ENCODE peak calls at places on chromosomes 11 and 22, in nine cellular contexts. One of them, this sample, is unnamed.

GRCh38 chr11:93844568-93844967 is 5.8 kb downstream of the VSTM5 start:
- DNase-seq in WERI-Rb-1: no peak
- DNase-seq in CD8-positive, alpha-beta T cell: no peak
- DNase-seq in AG04449: no peak
- DNase-seq in AG10803: no peak
- DNase-seq in tibial nerve: no peak
- DNase-seq in dorsolateral prefrontal cortex: no peak
- DNase-seq in nephron progenitor cell: no peak
- DNase-seq in brain microvascular endothelial cell: no peak
- DNase-seq in this sample: no peak

GRCh38 chr22:23305922-23306374 is 125.6 kb downstream of the BCR start:
- DNase-seq in AG10803: peak
- DNase-seq in nephron progenitor cell: no peak
- DNase-seq in brain microvascular endothelial cell: peak
- DNase-seq in dorsolateral prefrontal cortex: peak
- DNase-seq in CD8-positive, alpha-beta T cell: no peak
- DNase-seq in WERI-Rb-1: no peak
- DNase-seq in tibial nerve: peak
- DNase-seq in AG04449: no peak
- DNase-seq in this sample: no peak

GRCh38 chr11:36374726-36375125 is 78.6 kb downstream of the PRR5L start:
- DNase-seq in WERI-Rb-1: peak
- DNase-seq in dorsolateral prefrontal cortex: no peak
- DNase-seq in AG04449: no peak
- DNase-seq in nephron progenitor cell: no peak
- DNase-seq in AG10803: no peak
- DNase-seq in CD8-positive, alpha-beta T cell: no peak
- DNase-seq in brain microvascular endothelial cell: no peak
- DNase-seq in tibial nerve: no peak
- DNase-seq in this sample: no peak

GRCh38 chr22:17381237-17381913 is 12.1 kb downstream of the CECR2 start:
- DNase-seq in nephron progenitor cell: no peak
- DNase-seq in AG10803: no peak
- DNase-seq in brain microvascular endothelial cell: no peak
- DNase-seq in tibial nerve: no peak
- DNase-seq in WERI-Rb-1: no peak
- DNase-seq in CD8-positive, alpha-beta T cell: no peak
- DNase-seq in AG04449: no peak
- DNase-seq in dorsolateral prefrontal cortex: no peak
- DNase-seq in this sample: no peak

GRCh38 chr11:96306933-96307747 is 35.9 kb downstream of the MAML2 start:
- DNase-seq in AG10803: peak
- DNase-seq in dorsolateral prefrontal cortex: no peak
- DNase-seq in WERI-Rb-1: no peak
- DNase-seq in nephron progenitor cell: peak
- DNase-seq in brain microvascular endothelial cell: peak
- DNase-seq in CD8-positive, alpha-beta T cell: no peak
- DNase-seq in AG04449: peak
- DNase-seq in tibial nerve: peak
- DNase-seq in this sample: no peak

GRCh38 chr22:50486561-50487289 is at the start of gene MIOX:
- DNase-seq in WERI-Rb-1: no peak
- DNase-seq in AG04449: no peak
- DNase-seq in nephron progenitor cell: no peak
- DNase-seq in dorsolateral prefrontal cortex: no peak
- DNase-seq in brain microvascular endothelial cell: no peak
- DNase-seq in tibial nerve: no peak
- DNase-seq in AG10803: peak
- DNase-seq in CD8-positive, alpha-beta T cell: no peak
- DNase-seq in this sample: peak

GRCh38 chr11:15815246-15816209 is 540.8 kb downstream of the SOX6 start:
- DNase-seq in brain microvascular endothelial cell: no peak
- DNase-seq in nephron progenitor cell: no peak
- DNase-seq in AG10803: peak
- DNase-seq in dorsolateral prefrontal cortex: no peak
- DNase-seq in AG04449: no peak
- DNase-seq in tibial nerve: no peak
- DNase-seq in WERI-Rb-1: no peak
- DNase-seq in CD8-positive, alpha-beta T cell: no peak
- DNase-seq in this sample: no peak

GRCh38 chr11:102186836-102187235 is 76.6 kb downstream of the YAP1 start:
- DNase-seq in AG10803: peak
- DNase-seq in brain microvascular endothelial cell: no peak
- DNase-seq in tibial nerve: no peak
- DNase-seq in nephron progenitor cell: peak
- DNase-seq in AG04449: no peak
- DNase-seq in WERI-Rb-1: no peak
- DNase-seq in dorsolateral prefrontal cortex: no peak
- DNase-seq in CD8-positive, alpha-beta T cell: no peak
- DNase-seq in this sample: no peak

GRCh38 chr11:27207025-27207650 is 155.9 kb downstream of the CCDC34 start:
- DNase-seq in dorsolateral prefrontal cortex: no peak
- DNase-seq in CD8-positive, alpha-beta T cell: no peak
- DNase-seq in AG04449: no peak
- DNase-seq in tibial nerve: no peak
- DNase-seq in WERI-Rb-1: no peak
- DNase-seq in AG10803: no peak
- DNase-seq in brain microvascular endothelial cell: no peak
- DNase-seq in nephron progenitor cell: no peak
- DNase-seq in this sample: no peak

GRCh38 chr11:133082851-133083488 is 449.3 kb downstream of the OPCML start:
- DNase-seq in dorsolateral prefrontal cortex: peak
- DNase-seq in nephron progenitor cell: peak
- DNase-seq in WERI-Rb-1: peak
- DNase-seq in CD8-positive, alpha-beta T cell: peak
- DNase-seq in tibial nerve: peak
- DNase-seq in AG10803: peak
- DNase-seq in brain microvascular endothelial cell: peak
- DNase-seq in AG04449: no peak
- DNase-seq in this sample: peak

GRCh38 chr11:16049611-16050010 is 306.7 kb downstream of the SOX6 start:
- DNase-seq in brain microvascular endothelial cell: no peak
- DNase-seq in WERI-Rb-1: no peak
- DNase-seq in dorsolateral prefrontal cortex: no peak
- DNase-seq in AG04449: no peak
- DNase-seq in CD8-positive, alpha-beta T cell: no peak
- DNase-seq in tibial nerve: no peak
- DNase-seq in nephron progenitor cell: no peak
- DNase-seq in AG10803: no peak
- DNase-seq in this sample: no peak

GRCh38 chr22:48342732-48343131 is 1484.9 kb downstream of the BRD1 start:
- DNase-seq in CD8-positive, alpha-beta T cell: no peak
- DNase-seq in AG04449: no peak
- DNase-seq in WERI-Rb-1: no peak
- DNase-seq in dorsolateral prefrontal cortex: no peak
- DNase-seq in nephron progenitor cell: no peak
- DNase-seq in brain microvascular endothelial cell: no peak
- DNase-seq in tibial nerve: no peak
- DNase-seq in AG10803: no peak
- DNase-seq in this sample: no peak

GRCh38 chr11:117903505-117904382 is 25.5 kb downstream of the TMPRSS13 start:
- DNase-seq in CD8-positive, alpha-beta T cell: no peak
- DNase-seq in WERI-Rb-1: no peak
- DNase-seq in nephron progenitor cell: no peak
- DNase-seq in brain microvascular endothelial cell: no peak
- DNase-seq in AG10803: no peak
- DNase-seq in AG04449: no peak
- DNase-seq in dorsolateral prefrontal cortex: peak
- DNase-seq in tibial nerve: no peak
- DNase-seq in this sample: no peak

GRCh38 chr22:50027639-50028537 is 15.3 kb upstream of the IL17REL start:
- DNase-seq in tibial nerve: no peak
- DNase-seq in CD8-positive, alpha-beta T cell: no peak
- DNase-seq in AG04449: no peak
- DNase-seq in dorsolateral prefrontal cortex: peak
- DNase-seq in WERI-Rb-1: no peak
- DNase-seq in nephron progenitor cell: no peak
- DNase-seq in AG10803: no peak
- DNase-seq in brain microvascular endothelial cell: no peak
- DNase-seq in this sample: no peak

DNA sequence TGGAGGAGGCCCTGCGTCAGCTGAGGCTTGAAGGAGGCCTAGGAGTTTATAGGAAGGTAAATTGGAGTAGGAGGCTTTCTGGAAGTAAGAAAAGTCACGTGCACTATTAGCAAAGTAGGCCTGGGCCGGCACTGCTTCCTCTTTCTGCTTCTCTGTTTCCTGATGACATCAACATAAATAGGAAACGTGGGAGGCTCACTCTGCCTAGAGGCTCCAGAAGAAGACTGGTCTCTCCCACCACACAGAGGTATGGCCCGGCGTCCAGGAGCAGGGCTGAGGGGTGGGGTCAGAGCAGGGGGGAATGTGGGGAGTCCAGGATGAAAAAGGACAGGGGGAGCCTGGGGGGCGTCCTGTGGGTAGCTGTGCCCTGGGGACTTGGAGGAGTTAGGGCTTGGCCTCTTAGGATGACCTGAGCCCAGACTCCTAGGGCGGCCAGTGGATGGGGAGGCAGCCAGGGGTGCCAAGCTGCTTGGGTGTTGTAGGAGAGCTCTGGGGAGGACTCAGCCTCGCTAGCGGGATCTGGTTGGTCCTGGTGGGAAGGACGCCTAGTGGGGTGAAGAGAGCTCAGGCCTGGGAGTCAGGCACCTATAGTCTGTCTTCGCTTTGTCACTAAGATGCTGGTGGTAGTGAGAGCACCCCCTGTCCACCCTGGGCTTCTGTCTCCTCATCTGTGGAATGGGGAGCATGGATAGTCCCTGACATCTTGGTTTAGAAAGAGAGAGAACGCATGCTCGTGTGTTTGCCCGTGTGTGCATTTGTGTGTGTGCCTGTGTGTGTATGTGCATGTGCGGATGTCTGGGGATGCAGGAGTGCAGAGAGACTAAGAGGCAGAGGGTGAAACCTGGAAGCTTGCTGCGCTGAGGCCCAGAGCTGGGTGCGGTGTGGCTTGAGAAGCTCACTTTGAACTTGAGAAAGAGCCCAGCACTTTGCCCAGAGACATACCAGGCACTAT is at the start of gene CSF2RB:
- DNase-seq in tibial nerve: peak
- DNase-seq in brain microvascular endothelial cell: no peak
- DNase-seq in AG10803: no peak
- DNase-seq in CD8-positive, alpha-beta T cell: no peak
- DNase-seq in dorsolateral prefrontal cortex: no peak
- DNase-seq in nephron progenitor cell: no peak
- DNase-seq in AG04449: no peak
- DNase-seq in WERI-Rb-1: no peak
- DNase-seq in this sample: no peak
- TF ChIP-seq CTCF in tibial nerve: no peak
- TF ChIP-seq CTCF in brain microvascular endothelial cell: no peak
- TF ChIP-seq CTCF in AG10803: no peak
- TF ChIP-seq CTCF in CD8-positive, alpha-beta T cell: no peak
- TF ChIP-seq CTCF in dorsolateral prefrontal cortex: no peak
- TF ChIP-seq CTCF in nephron progenitor cell: no peak
- TF ChIP-seq CTCF in AG04449: no peak
- TF ChIP-seq CTCF in WERI-Rb-1: no peak
- TF ChIP-seq CTCF in this sample: no peak

DNA sequence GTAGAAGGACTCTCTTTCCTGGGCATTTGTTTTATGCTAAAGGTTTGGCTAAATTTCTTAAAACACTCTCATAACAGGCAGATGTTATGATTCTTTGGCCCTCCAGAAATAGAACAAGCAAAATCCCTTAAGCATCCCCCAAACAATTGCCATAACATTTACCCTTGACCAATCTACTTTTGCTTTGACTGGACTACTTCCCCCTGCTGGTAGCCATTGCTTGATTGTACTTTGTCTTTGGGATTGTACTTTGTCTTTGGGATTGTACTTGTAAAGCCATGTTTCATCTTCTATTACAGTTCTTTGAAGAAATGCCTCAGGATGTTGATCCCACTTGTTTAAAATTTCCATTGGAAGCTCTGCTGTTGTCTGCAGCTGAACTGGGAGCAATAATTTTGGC is 53.3 kb upstream of the GLYAT start:
- DNase-seq in AG10803: no peak
- DNase-seq in brain microvascular endothelial cell: no peak
- DNase-seq in nephron progenitor cell: no peak
- DNase-seq in dorsolateral prefrontal cortex: no peak
- DNase-seq in WERI-Rb-1: no peak
- DNase-seq in AG04449: no peak
- DNase-seq in CD8-positive, alpha-beta T cell: no peak
- DNase-seq in tibial nerve: no peak
- DNase-seq in this sample: no peak
- TF ChIP-seq CTCF in AG10803: peak
- TF ChIP-seq CTCF in brain microvascular endothelial cell: peak
- TF ChIP-seq CTCF in nephron progenitor cell: no peak
- TF ChIP-seq CTCF in dorsolateral prefrontal cortex: no peak
- TF ChIP-seq CTCF in WERI-Rb-1: peak
- TF ChIP-seq CTCF in AG04449: no peak
- TF ChIP-seq CTCF in CD8-positive, alpha-beta T cell: no peak
- TF ChIP-seq CTCF in tibial nerve: no peak
- TF ChIP-seq CTCF in this sample: no peak

GRCh38 chr22:40177738-40178416 is at the start of gene TNRC6B:
- DNase-seq in WERI-Rb-1: peak
- DNase-seq in dorsolateral prefrontal cortex: peak
- DNase-seq in nephron progenitor cell: peak
- DNase-seq in AG04449: peak
- DNase-seq in tibial nerve: peak
- DNase-seq in AG10803: peak
- DNase-seq in CD8-positive, alpha-beta T cell: peak
- DNase-seq in brain microvascular endothelial cell: peak
- DNase-seq in this sample: peak
- TF ChIP-seq CTCF in WERI-Rb-1: no peak
- TF ChIP-seq CTCF in dorsolateral prefrontal cortex: peak
- TF ChIP-seq CTCF in nephron progenitor cell: no peak
- TF ChIP-seq CTCF in AG04449: no peak
- TF ChIP-seq CTCF in tibial nerve: peak
- TF ChIP-seq CTCF in AG10803: no peak
- TF ChIP-seq CTCF in CD8-positive, alpha-beta T cell: no peak
- TF ChIP-seq CTCF in brain microvascular endothelial cell: no peak
- TF ChIP-seq CTCF in this sample: no peak

GRCh38 chr22:39290248-39290720 is 29.1 kb downstream of the RPL3 start:
- DNase-seq in CD8-positive, alpha-beta T cell: no peak
- DNase-seq in tibial nerve: no peak
- DNase-seq in WERI-Rb-1: no peak
- DNase-seq in dorsolateral prefrontal cortex: no peak
- DNase-seq in brain microvascular endothelial cell: no peak
- DNase-seq in AG10803: no peak
- DNase-seq in AG04449: no peak
- DNase-seq in nephron progenitor cell: no peak
- DNase-seq in this sample: no peak

GRCh38 chr22:39290724-39291161 is 28.7 kb downstream of the RPL3 start:
- DNase-seq in brain microvascular endothelial cell: peak
- DNase-seq in dorsolateral prefrontal cortex: no peak
- DNase-seq in tibial nerve: peak
- DNase-seq in AG10803: no peak
- DNase-seq in WERI-Rb-1: no peak
- DNase-seq in nephron progenitor cell: no peak
- DNase-seq in AG04449: no peak
- DNase-seq in CD8-positive, alpha-beta T cell: no peak
- DNase-seq in this sample: peak

GRCh38 chr22:39292002-39292401 is 27.4 kb downstream of the RPL3 start:
- DNase-seq in WERI-Rb-1: no peak
- DNase-seq in tibial nerve: no peak
- DNase-seq in AG10803: no peak
- DNase-seq in CD8-positive, alpha-beta T cell: no peak
- DNase-seq in brain microvascular endothelial cell: no peak
- DNase-seq in AG04449: no peak
- DNase-seq in nephron progenitor cell: no peak
- DNase-seq in dorsolateral prefrontal cortex: no peak
- DNase-seq in this sample: no peak

GRCh38 chr22:39292561-39293074 is 26.8 kb downstream of the RPL3 start:
- DNase-seq in brain microvascular endothelial cell: peak
- DNase-seq in WERI-Rb-1: peak
- DNase-seq in dorsolateral prefrontal cortex: peak
- DNase-seq in nephron progenitor cell: peak
- DNase-seq in CD8-positive, alpha-beta T cell: no peak
- DNase-seq in AG10803: peak
- DNase-seq in tibial nerve: peak
- DNase-seq in AG04449: peak
- DNase-seq in this sample: no peak

GRCh38 chr22:39291501-39291900 is 27.9 kb downstream of the RPL3 start:
- DNase-seq in brain microvascular endothelial cell: no peak
- DNase-seq in CD8-positive, alpha-beta T cell: no peak
- DNase-seq in nephron progenitor cell: no peak
- DNase-seq in dorsolateral prefrontal cortex: no peak
- DNase-seq in WERI-Rb-1: no peak
- DNase-seq in tibial nerve: no peak
- DNase-seq in AG10803: no peak
- DNase-seq in AG04449: no peak
- DNase-seq in this sample: no peak
- TF ChIP-seq CTCF in brain microvascular endothelial cell: peak
- TF ChIP-seq CTCF in CD8-positive, alpha-beta T cell: no peak
- TF ChIP-seq CTCF in nephron progenitor cell: no peak
- TF ChIP-seq CTCF in dorsolateral prefrontal cortex: no peak
- TF ChIP-seq CTCF in WERI-Rb-1: peak
- TF ChIP-seq CTCF in tibial nerve: no peak
- TF ChIP-seq CTCF in AG10803: no peak
- TF ChIP-seq CTCF in AG04449: no peak
- TF ChIP-seq CTCF in this sample: no peak